ENCODE peak calls at places on chromosome 13, in nine cellular contexts. H, B, T, Z, M, P, O, V and F are unnamed samples. For H3K4me1, the result is how much of the 10 kb centered on the place peaks cover.

GRCh38 chr13:30355405-30355741 is 48.0 kb upstream of the KATNAL1 start:
- DNase-seq in H (no peak), B (no peak), T (peak), Z (no peak), M (no peak), P (peak), O (no peak), V (peak), F (no peak)

GRCh38 chr13:108960006-108960405 is 330.6 kb downstream of the MYO16 start:
- DNase-seq in H (no peak), B (no peak), T (no peak), Z (no peak), M (no peak), P (no peak), O (no peak), V (no peak), F (no peak)

GRCh38 chr13:32941368-32941767 is 74.9 kb upstream of the KL start:
- DNase-seq in H (no peak), B (no peak), T (no peak), Z (no peak), M (no peak), P (no peak), O (no peak), V (no peak), F (no peak)

GRCh38 chr13:80116107-80116506 is 224.8 kb downstream of the SPRY2 start:
- DNase-seq in H (peak), B (no peak), T (no peak), Z (no peak), M (no peak), P (no peak), O (no peak), V (no peak), F (no peak)

GRCh38 chr13:99677388-99677951 is 176.2 kb downstream of the TM9SF2 start:
- DNase-seq in H (no peak), B (no peak), T (no peak), Z (no peak), M (no peak), P (no peak), O (no peak), V (no peak), F (no peak)

GRCh38 chr13:36880961-36881360 is 39.1 kb downstream of the SMAD9 start:
- DNase-seq in H (peak), B (no peak), T (no peak), Z (no peak), M (no peak), P (no peak), O (no peak), V (no peak), F (no peak)

GRCh38 chr13:101817898-101818297 is 365.4 kb downstream of the ITGBL1 start:
- DNase-seq in H (no peak), B (no peak), T (no peak), Z (no peak), M (no peak), P (no peak), O (no peak), V (no peak), F (no peak)

GRCh38 chr13:75633285-75633684 is 2.8 kb upstream of the LMO7 start:
- DNase-seq in H (peak), B (no peak), T (no peak), Z (no peak), M (no peak), P (no peak), O (no peak), V (no peak), F (no peak)

GRCh38 chr13:52047463-52047862 is 23.0 kb downstream of the UTP14C start:
- DNase-seq in H (no peak), B (no peak), T (no peak), Z (no peak), M (no peak), P (no peak), O (no peak), V (no peak), F (no peak)

GRCh38 chr13:41244555-41244954 is 18.8 kb downstream of the MTRF1 start:
- DNase-seq in H (no peak), B (no peak), T (no peak), Z (no peak), M (no peak), P (no peak), O (no peak), V (no peak), F (no peak)

GRCh38 chr13:92843549-92843948 is 383.1 kb upstream of the GPC6 start:
- DNase-seq in H (peak), B (no peak), T (no peak), Z (no peak), M (no peak), P (no peak), O (no peak), V (no peak), F (no peak)

GRCh38 chr13:77545626-77546412 is 10.3 kb downstream of the SCEL start:
- DNase-seq in H (no peak), B (no peak), T (no peak), Z (no peak), M (no peak), P (no peak), O (no peak), V (no peak), F (no peak)

GRCh38 chr13:67223024-67223423 is 7.1 kb downstream of the PCDH9 start:
- DNase-seq in H (peak), B (no peak), T (no peak), Z (no peak), M (no peak), P (no peak), O (no peak), V (no peak), F (no peak)

GRCh38 chr13:33262997-33263396 is 22.6 kb downstream of the STARD13 start:
- DNase-seq in H (no peak), B (no peak), T (no peak), Z (no peak), M (no peak), P (no peak), O (no peak), V (no peak), F (no peak)

GRCh38 chr13:113350065-113350937 is 13.6 kb downstream of the GRTP1 start:
- DNase-seq in H (no peak), B (no peak), T (peak), Z (no peak), M (no peak), P (no peak), O (no peak), V (no peak), F (no peak)

GRCh38 chr13:50449465-50449864 is 394.0 kb downstream of the DLEU7 start:
- DNase-seq in H (no peak), B (no peak), T (no peak), Z (no peak), M (no peak), P (no peak), O (no peak), V (no peak), F (no peak)

GRCh38 chr13:82661126-82661525 is 1221.1 kb downstream of the SLITRK1 start:
- DNase-seq in H (no peak), B (no peak), T (no peak), Z (no peak), M (no peak), P (no peak), O (no peak), V (no peak), F (no peak)

GRCh38 chr13:78609464-78610205 is 6.3 kb upstream of the POU4F1 start:
- DNase-seq in H (no peak), B (no peak), T (peak), Z (no peak), M (no peak), P (no peak), O (no peak), V (no peak), F (no peak)

GRCh38 chr13:31880849-31881494 is 141.6 kb downstream of the RXFP2 start:
- DNase-seq in H (no peak), B (no peak), T (no peak), Z (no peak), M (no peak), P (no peak), O (no peak), V (no peak), F (no peak)

GRCh38 chr13:21986602-21987001 is 315.7 kb downstream of the FGF9 start:
- DNase-seq in H (no peak), B (peak), T (no peak), Z (peak), M (no peak), P (no peak), O (no peak), V (peak), F (peak)

GRCh38 chr13:61358599-61358998 is 57.0 kb downstream of the PCDH20 start:
- DNase-seq in H (no peak), B (no peak), T (no peak), Z (no peak), M (no peak), P (no peak), O (no peak), V (no peak), F (no peak)

GRCh38 chr13:34011552-34012085 is 193.7 kb downstream of the RFC3 start:
- DNase-seq in H (no peak), B (no peak), T (no peak), Z (no peak), M (no peak), P (no peak), O (peak), V (no peak), F (peak)

GRCh38 chr13:66994097-66994496 is 236.0 kb downstream of the PCDH9 start:
- DNase-seq in H (peak), B (peak), T (peak), Z (peak), M (peak), P (peak), O (peak), V (peak), F (peak)

GRCh38 chr13:52036037-52036436 is 11.5 kb downstream of the UTP14C start:
- DNase-seq in H (no peak), B (no peak), T (no peak), Z (no peak), M (no peak), P (no peak), O (peak), V (no peak), F (no peak)

GRCh38 chr13:68927387-68928026 is 1180.1 kb upstream of the ATXN8OS start:
- DNase-seq in H (peak), B (peak), T (peak), Z (peak), M (no peak), P (no peak), O (peak), V (no peak), F (no peak)

GRCh38 chr13:77511552-77511951 is 24.0 kb upstream of the SCEL start:
- DNase-seq in H (peak), B (no peak), T (no peak), Z (no peak), M (no peak), P (no peak), O (no peak), V (no peak), F (no peak)

GRCh38 chr13:40585911-40586471 is 80.5 kb downstream of the FOXO1 start:
- DNase-seq in H (no peak), B (no peak), T (no peak), Z (no peak), M (no peak), P (no peak), O (peak), V (no peak), F (no peak)

GRCh38 chr13:100300708-100301107 is 211.8 kb downstream of the PCCA start:
- DNase-seq in H (no peak), B (no peak), T (no peak), Z (no peak), M (no peak), P (no peak), O (no peak), V (no peak), F (no peak)

GRCh38 chr13:78595819-78596700 is 7.3 kb downstream of the POU4F1 start:
- DNase-seq in H (no peak), B (no peak), T (peak), Z (no peak), M (no peak), P (no peak), O (no peak), V (no peak), F (peak)

GRCh38 chr13:98246538-98247172 is 69.6 kb upstream of the RNF113B start:
- DNase-seq in H (no peak), B (no peak), T (no peak), Z (no peak), M (no peak), P (no peak), O (no peak), V (no peak), F (no peak)

GRCh38 chr13:48050550-48050949 is 13.0 kb downstream of the NUDT15 start:
- DNase-seq in H (no peak), B (no peak), T (no peak), Z (no peak), M (no peak), P (no peak), O (no peak), V (no peak), F (no peak)

GRCh38 chr13:105213512-105213911 is 1322.0 kb downstream of the EFNB2 start:
- DNase-seq in H (no peak), B (no peak), T (peak), Z (no peak), M (no peak), P (no peak), O (no peak), V (no peak), F (no peak)

GRCh38 chr13:79060216-79060615 is 345.8 kb downstream of the RBM26 start:
- DNase-seq in H (no peak), B (no peak), T (no peak), Z (no peak), M (no peak), P (no peak), O (no peak), V (no peak), F (no peak)

GRCh38 chr13:107883561-107884175 is 331.7 kb downstream of the LIG4 start:
- DNase-seq in H (peak), B (no peak), T (no peak), Z (no peak), M (no peak), P (no peak), O (no peak), V (no peak), F (no peak)

GRCh38 chr13:52847682-52848432 is 583 bp downstream of the PCDH8 start:
- DNase-seq in H (no peak), B (no peak), T (no peak), Z (no peak), M (no peak), P (no peak), O (no peak), V (no peak), F (peak)

GRCh38 chr13:25276748-25277147 is 10.5 kb downstream of the MTMR6 start:
- DNase-seq in H (peak), B (no peak), T (no peak), Z (no peak), M (no peak), P (no peak), O (no peak), V (no peak), F (no peak)

GRCh38 chr13:20728579-20729300 is 25.2 kb downstream of the IL17D start:
- DNase-seq in H (no peak), B (no peak), T (no peak), Z (no peak), M (no peak), P (no peak), O (no peak), V (no peak), F (no peak)

GRCh38 chr13:26600345-26600761 is 42.9 kb downstream of the WASF3 start:
- DNase-seq in H (peak), B (no peak), T (no peak), Z (peak), M (no peak), P (no peak), O (no peak), V (no peak), F (no peak)

GRCh38 chr13:26602783-26603182 is 45.3 kb downstream of the WASF3 start:
- DNase-seq in H (no peak), B (no peak), T (no peak), Z (no peak), M (no peak), P (no peak), O (no peak), V (no peak), F (no peak)

GRCh38 chr13:26599403-26599802 is 41.9 kb downstream of the WASF3 start:
- DNase-seq in H (no peak), B (no peak), T (no peak), Z (no peak), M (no peak), P (no peak), O (no peak), V (no peak), F (no peak)

GRCh38 chr13:26601669-26602068 is 44.2 kb downstream of the WASF3 start:
- DNase-seq in H (peak), B (no peak), T (no peak), Z (no peak), M (no peak), P (no peak), O (no peak), V (no peak), F (no peak)

GRCh38 chr13:26599885-26600284 is 42.4 kb downstream of the WASF3 start:
- DNase-seq in H (no peak), B (no peak), T (no peak), Z (no peak), M (no peak), P (no peak), O (no peak), V (no peak), F (no peak)
- H3K4me1 ChIP-seq in H (under half), B (under half), T (under half), Z (under half), M (under half), P (under half), O (under half), V (under half), F (under half)

DNA sequence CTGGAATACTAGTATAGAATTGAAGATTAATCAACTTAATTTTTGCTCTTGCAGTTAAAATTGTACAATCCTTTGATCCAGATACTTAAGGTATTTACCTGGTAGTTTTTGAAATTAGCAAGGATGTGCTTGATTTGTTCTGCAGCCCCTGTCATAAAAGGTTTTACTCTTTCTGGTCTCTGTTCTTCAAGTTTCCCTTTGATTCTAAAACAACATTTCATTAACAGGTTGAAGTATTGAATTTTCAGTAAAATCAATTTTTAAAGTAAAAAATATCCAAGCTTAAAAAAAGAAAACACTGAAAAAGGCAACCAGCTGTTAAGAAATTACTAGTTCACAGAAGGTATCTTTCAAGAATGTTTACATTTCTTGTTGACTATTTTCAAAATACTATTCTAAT is 1.6 kb downstream of the TPT1 start:
- DNase-seq in H (no peak), B (no peak), T (no peak), Z (no peak), M (no peak), P (no peak), O (no peak), V (no peak), F (no peak)
- H3K4me1 ChIP-seq in H (under half), B (half or more), T (under half), Z (half or more), M (under half), P (half or more), O (half or more), V (half or more), F (half or more)

GRCh38 chr13:74103196-74103595 is 31.0 kb downstream of the KLF12 start:
- DNase-seq in H (no peak), B (no peak), T (no peak), Z (no peak), M (no peak), P (no peak), O (no peak), V (no peak), F (no peak)

GRCh38 chr13:74103970-74104555 is 30.1 kb downstream of the KLF12 start:
- DNase-seq in H (peak), B (no peak), T (no peak), Z (no peak), M (no peak), P (no peak), O (no peak), V (no peak), F (no peak)

GRCh38 chr13:74104661-74105275 is 29.4 kb downstream of the KLF12 start:
- DNase-seq in H (no peak), B (no peak), T (no peak), Z (no peak), M (no peak), P (no peak), O (no peak), V (no peak), F (no peak)

GRCh38 chr13:74102691-74103090 is 31.5 kb downstream of the KLF12 start:
- DNase-seq in H (no peak), B (no peak), T (no peak), Z (no peak), M (no peak), P (no peak), O (no peak), V (no peak), F (no peak)

GRCh38 chr13:74101436-74101835 is 32.8 kb downstream of the KLF12 start:
- DNase-seq in H (no peak), B (no peak), T (no peak), Z (no peak), M (no peak), P (no peak), O (no peak), V (no peak), F (no peak)
- H3K4me1 ChIP-seq in H (under half), B (under half), T (under half), Z (under half), M (under half), P (under half), O (under half), V (under half), F (under half)

GRCh38 chr13:110394371-110394841 is 87.3 kb downstream of the COL4A2 start:
- DNase-seq in H (peak), B (no peak), T (no peak), Z (no peak), M (no peak), P (no peak), O (no peak), V (no peak), F (no peak)

GRCh38 chr13:110396913-110397379 is 89.9 kb downstream of the COL4A2 start:
- DNase-seq in H (peak), B (peak), T (no peak), Z (peak), M (peak), P (no peak), O (no peak), V (peak), F (peak)

GRCh38 chr13:110398564-110399507 is 91.8 kb downstream of the COL4A2 start:
- DNase-seq in H (peak), B (no peak), T (no peak), Z (no peak), M (peak), P (no peak), O (no peak), V (no peak), F (no peak)

GRCh38 chr13:110397445-110397844 is 90.4 kb downstream of the COL4A2 start:
- DNase-seq in H (peak), B (no peak), T (no peak), Z (no peak), M (peak), P (no peak), O (no peak), V (no peak), F (no peak)

DNA sequence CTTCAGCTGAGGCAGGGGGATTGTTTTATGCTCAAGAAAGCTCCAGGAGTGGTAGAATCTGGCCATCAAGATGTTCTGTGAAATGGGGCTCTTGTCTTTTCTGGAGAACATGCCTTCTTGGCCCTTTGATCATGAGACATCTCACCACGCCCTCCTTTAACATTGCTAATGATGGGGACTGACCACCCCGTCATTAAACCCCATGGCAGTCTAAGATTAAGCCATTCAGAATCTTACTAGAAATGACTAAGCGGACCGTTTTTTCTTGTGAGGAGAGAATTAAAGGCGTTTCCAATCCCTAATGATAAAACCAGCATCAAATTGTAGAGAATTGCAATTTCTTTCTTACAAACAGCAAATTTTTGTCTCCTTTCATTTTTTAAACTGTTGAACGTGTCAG is 89.4 kb downstream of the COL4A2 start:
- DNase-seq in H (no peak), B (no peak), T (no peak), Z (no peak), M (no peak), P (no peak), O (no peak), V (no peak), F (no peak)
- H3K4me1 ChIP-seq in H (under half), B (under half), T (under half), Z (under half), M (under half), P (under half), O (under half), V (under half), F (under half)